ENCODE peak calls at places on chromosomes 12 and 14, in four cellular contexts. Y is stimulated activated CD4-positive, alpha-beta T cell treated with anti-CD3 and anti-CD28 coated beads, Interleukin-4, amount 100 ng/mL, for 4 hours; L is NCI-H1417; T is dorsolateral prefrontal cortex. Z is an unnamed sample.

GRCh38 chr12:55653031-55653430 is 16.3 kb downstream of the OR10P1 start:
- DNase-seq in Y (no peak), L (no peak), T (no peak), Z (no peak)

GRCh38 chr12:18810537-18811253 is 72.8 kb downstream of the CAPZA3 start:
- DNase-seq in Y (no peak), L (no peak), T (no peak), Z (no peak)

GRCh38 chr14:99522457-99522891 is 41.3 kb downstream of the CCNK start:
- DNase-seq in Y (no peak), L (no peak), T (no peak), Z (no peak)

GRCh38 chr14:103960457-103960856 is 18.1 kb upstream of the RD3L start:
- DNase-seq in Y (no peak), L (no peak), T (no peak), Z (no peak)

GRCh38 chr14:104750658-104751057 is 2.3 kb upstream of the SIVA1 start:
- DNase-seq in Y (no peak), L (no peak), T (no peak), Z (no peak)

GRCh38 chr12:4118017-4118510 is 155.5 kb upstream of the CCND2 start:
- DNase-seq in Y (no peak), L (no peak), T (no peak), Z (no peak)

GRCh38 chr12:19833775-19834501 is 394.6 kb downstream of the AEBP2 start:
- DNase-seq in Y (no peak), L (no peak), T (no peak), Z (no peak)

GRCh38 chr12:131231194-131231980 is 277.7 kb downstream of the ADGRD1 start:
- DNase-seq in Y (no peak), L (no peak), T (no peak), Z (no peak)

GRCh38 chr12:1443421-1444141 is 150.8 kb downstream of the FBXL14 start:
- DNase-seq in Y (no peak), L (no peak), T (peak), Z (no peak)

GRCh38 chr12:3820122-3820521 is 53.1 kb downstream of the PARP11 start:
- DNase-seq in Y (no peak), L (no peak), T (no peak), Z (no peak)

GRCh38 chr12:46778415-46778814 is 47.4 kb downstream of the SLC38A4 start:
- DNase-seq in Y (no peak), L (no peak), T (no peak), Z (no peak)

GRCh38 chr12:95385646-95386045 is 88.3 kb upstream of the METAP2 start:
- DNase-seq in Y (no peak), L (no peak), T (peak), Z (no peak)

GRCh38 chr14:68510201-68510600 is 282.7 kb downstream of the ZFP36L1 start:
- DNase-seq in Y (no peak), L (no peak), T (no peak), Z (no peak)

GRCh38 chr12:89087876-89088275 is 264.4 kb downstream of the DUSP6 start:
- DNase-seq in Y (no peak), L (no peak), T (no peak), Z (no peak)

GRCh38 chr14:104680806-104681688 is 8.4 kb upstream of the INF2 start:
- DNase-seq in Y (no peak), L (no peak), T (no peak), Z (no peak)

GRCh38 chr14:68320495-68320894 is 472.4 kb downstream of the ZFP36L1 start:
- DNase-seq in Y (no peak), L (no peak), T (no peak), Z (no peak)

GRCh38 chr14:90382491-90383125 is 14.2 kb upstream of the CALM1 start:
- DNase-seq in Y (peak), L (peak), T (peak), Z (no peak)

GRCh38 chr12:101172316-101172715 is 37.7 kb downstream of the SLC5A8 start:
- DNase-seq in Y (no peak), L (no peak), T (no peak), Z (no peak)

GRCh38 chr14:23183479-23183878 is at the start of gene SLC7A8:
- DNase-seq in Y (peak), L (peak), T (peak), Z (no peak)

GRCh38 chr12:71746983-71747611 is 7.6 kb upstream of the RAB21 start:
- DNase-seq in Y (peak), L (peak), T (peak), Z (no peak)

GRCh38 chr14:51616724-51617409 is 34.8 kb upstream of the FRMD6 start:
- DNase-seq in Y (no peak), L (no peak), T (no peak), Z (peak)

GRCh38 chr12:25529738-25530137 is 23.3 kb downstream of the LMNTD1 start:
- DNase-seq in Y (no peak), L (no peak), T (no peak), Z (no peak)

GRCh38 chr12:64390275-64390851 is at the start of gene C12orf56:
- DNase-seq in Y (peak), L (peak), T (no peak), Z (no peak)

GRCh38 chr14:95101736-95102677 is 55.3 kb downstream of the DICER1 start:
- DNase-seq in Y (no peak), L (no peak), T (peak), Z (no peak)

GRCh38 chr12:106254724-106255123 is 6.9 kb upstream of the CKAP4 start:
- DNase-seq in Y (no peak), L (no peak), T (no peak), Z (no peak)

GRCh38 chr12:94710933-94711332 is 60.6 kb upstream of the TMCC3 start:
- DNase-seq in Y (peak), L (peak), T (no peak), Z (no peak)